ENCODE peak calls at places on chromosomes 11 and 22, in nine cellular contexts. S is BE2C; G is H54; R is A549; Z is T-cell; Q is Calu3; T is substantia nigra; H is activated CD4-positive, alpha-beta T cell treated with anti-CD3 and anti-CD28 coated beads for 48 hours; E is GM03348. Y is an unnamed sample.
A peak's percentile ranks its signal among the peaks of the same experiment; 100 is the strongest.

GRCh38 chr11:69240332-69241074 is 53.5 kb upstream of the MYEOV start:
- DNase-seq in S (no peak), G (no peak), R (no peak), Z (no peak), Q (peak; percentile 23), T (no peak), H (peak; percentile 29), E (peak; percentile 47), Y (peak; percentile 36)

GRCh38 chr11:64447717-64448598 is 89.0 kb downstream of the RPS6KA4 start:
- DNase-seq in S (no peak), G (no peak), R (no peak), Z (no peak), Q (no peak), T (peak; percentile 48), H (no peak), E (peak; percentile 51), Y (peak; percentile 55)

GRCh38 chr11:12811861-12812260 is 137.6 kb downstream of the TEAD1 start:
- DNase-seq in S (no peak), G (no peak), R (no peak), Z (no peak), Q (no peak), T (no peak), H (no peak), E (no peak), Y (no peak)

GRCh38 chr11:70843906-70844305 is 408.5 kb downstream of the SHANK2 start:
- DNase-seq in S (no peak), G (no peak), R (no peak), Z (no peak), Q (no peak), T (no peak), H (no peak), E (no peak), Y (no peak)

GRCh38 chr22:31230871-31231621 is 18.9 kb downstream of the LIMK2 start:
- DNase-seq in S (peak; percentile 43), G (no peak), R (no peak), Z (peak; percentile 36), Q (peak; percentile 41), T (peak; percentile 15), H (peak; percentile 20), E (peak; percentile 63), Y (peak; percentile 56)

GRCh38 chr11:70078095-70078795 is at the start of gene ANO1:
- DNase-seq in S (no peak), G (no peak), R (no peak), Z (no peak), Q (peak; percentile 33), T (no peak), H (no peak), E (no peak), Y (no peak)

GRCh38 chr11:76824980-76825725 is 35.6 kb upstream of the ACER3 start:
- DNase-seq in S (no peak), G (no peak), R (no peak), Z (no peak), Q (no peak), T (no peak), H (no peak), E (no peak), Y (no peak)

GRCh38 chr11:2128102-2128511 is 11.1 kb downstream of the IGF2 start:
- DNase-seq in S (peak; percentile 76), G (no peak), R (no peak), Z (no peak), Q (no peak), T (no peak), H (no peak), E (no peak), Y (no peak)

GRCh38 chr11:61315260-61315659 is 17.6 kb downstream of the DDB1 start:
- DNase-seq in S (no peak), G (no peak), R (no peak), Z (no peak), Q (no peak), T (no peak), H (no peak), E (no peak), Y (no peak)

GRCh38 chr11:102114032-102114431 is 3.8 kb downstream of the YAP1 start:
- DNase-seq in S (no peak), G (no peak), R (no peak), Z (no peak), Q (no peak), T (no peak), H (no peak), E (no peak), Y (no peak)

GRCh38 chr11:100682247-100682969 is 4.7 kb upstream of the ARHGAP42 start:
- DNase-seq in S (no peak), G (no peak), R (no peak), Z (no peak), Q (no peak), T (no peak), H (no peak), E (peak; percentile 56), Y (no peak)

GRCh38 chr11:120601566-120601965 is 90.0 kb downstream of the GRIK4 start:
- DNase-seq in S (no peak), G (no peak), R (no peak), Z (no peak), Q (no peak), T (no peak), H (no peak), E (no peak), Y (no peak)

GRCh38 chr11:118915941-118916841 is 9.5 kb downstream of the BCL9L start:
- DNase-seq in S (no peak), G (no peak), R (no peak), Z (no peak), Q (no peak), T (no peak), H (no peak), E (no peak), Y (no peak)

GRCh38 chr11:47524200-47524874 is 28.6 kb downstream of the CELF1 start:
- DNase-seq in S (peak; percentile 10), G (no peak), R (no peak), Z (no peak), Q (no peak), T (no peak), H (peak; percentile 19), E (no peak), Y (peak; percentile 48)

GRCh38 chr11:15720460-15720859 is 605.7 kb downstream of the INSC start:
- DNase-seq in S (peak; percentile 4), G (no peak), R (no peak), Z (no peak), Q (no peak), T (no peak), H (no peak), E (no peak), Y (no peak)

GRCh38 chr11:83641511-83641910 is 355.3 kb upstream of the CCDC90B start:
- DNase-seq in S (no peak), G (no peak), R (no peak), Z (no peak), Q (no peak), T (no peak), H (no peak), E (peak; percentile 3), Y (no peak)

GRCh38 chr22:45960477-45961386 is 16.2 kb downstream of the WNT7B start:
- DNase-seq in S (no peak), G (no peak), R (no peak), Z (no peak), Q (no peak), T (no peak), H (no peak), E (peak; percentile 59), Y (no peak)

GRCh38 chr22:30979932-30980331 is 10.9 kb downstream of the TUG1 start:
- DNase-seq in S (no peak), G (no peak), R (no peak), Z (no peak), Q (no peak), T (no peak), H (no peak), E (no peak), Y (no peak)

GRCh38 chr11:9226514-9226913 is 38.6 kb downstream of the DENND5A start:
- DNase-seq in S (no peak), G (no peak), R (no peak), Z (no peak), Q (no peak), T (no peak), H (no peak), E (no peak), Y (no peak)

GRCh38 chr11:93525601-93526000 is 17.6 kb downstream of the SMCO4 start:
- DNase-seq in S (peak; percentile 26), G (no peak), R (no peak), Z (no peak), Q (no peak), T (no peak), H (no peak), E (peak; percentile 71), Y (no peak)

GRCh38 chr11:34621876-34622275 is 983 bp downstream of the EHF start:
- DNase-seq in S (no peak), G (no peak), R (no peak), Z (no peak), Q (no peak), T (no peak), H (no peak), E (no peak), Y (no peak)

GRCh38 chr11:130831506-130832385 is 84.5 kb downstream of the SNX19 start:
- DNase-seq in S (no peak), G (no peak), R (no peak), Z (no peak), Q (no peak), T (no peak), H (peak; percentile 6), E (no peak), Y (no peak)

GRCh38 chr11:66076561-66076960 is 6.5 kb downstream of the PACS1 start:
- DNase-seq in S (no peak), G (no peak), R (no peak), Z (no peak), Q (no peak), T (no peak), H (no peak), E (no peak), Y (no peak)

GRCh38 chr11:127006311-127006710 is 5.7 kb upstream of the KIRREL3 start:
- DNase-seq in S (no peak), G (no peak), R (no peak), Z (no peak), Q (no peak), T (no peak), H (no peak), E (peak; percentile 61), Y (no peak)

GRCh38 chr11:34345012-34345804 is 12.6 kb downstream of the ABTB2 start:
- DNase-seq in S (no peak), G (peak; percentile 64), R (peak; percentile 64), Z (no peak), Q (peak; percentile 82), T (no peak), H (no peak), E (peak; percentile 73), Y (peak; percentile 83)

GRCh38 chr11:118193910-118194566 is 17.6 kb upstream of the SCN2B start:
- DNase-seq in S (no peak), G (no peak), R (no peak), Z (no peak), Q (no peak), T (no peak), H (no peak), E (no peak), Y (no peak)

GRCh38 chr22:36277482-36278291 is 24.8 kb downstream of the APOL1 start:
- DNase-seq in S (peak; percentile 60), G (no peak), R (peak; percentile 31), Z (peak; percentile 35), Q (peak; percentile 64), T (peak; percentile 46), H (peak; percentile 81), E (peak; percentile 84), Y (no peak)

Y was measured in ureter.